ENCODE peak calls at places on chromosomes 11 and 22, in nine cellular contexts. C is OCI-LY7, E is PC-3, M is PC-9, U is SK-N-SH, I is HCT116, V is MM.1S, D is GM23248, Z is Karpas-422. O is an unnamed sample. For H3K9me2, the result is how much of the 10 kb centered on the place peaks cover.

GRCh38 chr11:62958547-62959071 is 26.2 kb downstream of the SLC22A6 start:
- DNase-seq in C (no peak), E (no peak), M (no peak), U (no peak), I (no peak), V (no peak), D (peak), Z (peak), O (peak)

GRCh38 chr22:46064236-46064965 is 85.9 kb upstream of the PPARA start:
- DNase-seq in C (no peak), E (peak), M (no peak), U (peak), I (no peak), V (no peak), D (peak), Z (no peak), O (no peak)

GRCh38 chr11:127223026-127223425 is 222.5 kb upstream of the KIRREL3 start:
- DNase-seq in C (no peak), E (no peak), M (no peak), U (no peak), I (no peak), V (no peak), D (no peak), Z (no peak), O (no peak)

GRCh38 chr11:57069942-57070341 is 81.2 kb downstream of the OR5AK2 start:
- DNase-seq in C (no peak), E (no peak), M (no peak), U (no peak), I (no peak), V (no peak), D (peak), Z (no peak), O (no peak)

GRCh38 chr11:5700422-5701064 is 11.0 kb downstream of the TRIM22 start:
- DNase-seq in C (no peak), E (no peak), M (no peak), U (no peak), I (no peak), V (no peak), D (no peak), Z (no peak), O (no peak)

GRCh38 chr11:59551651-59552521 is 40.5 kb downstream of the OR4D9 start:
- DNase-seq in C (peak), E (peak), M (peak), U (peak), I (peak), V (no peak), D (peak), Z (peak), O (peak)

GRCh38 chr11:128502736-128503135 is 84.6 kb downstream of the ETS1 start:
- DNase-seq in C (no peak), E (peak), M (peak), U (no peak), I (no peak), V (no peak), D (peak), Z (no peak), O (peak)

GRCh38 chr11:48073031-48073861 is 92.9 kb downstream of the PTPRJ start:
- DNase-seq in C (no peak), E (no peak), M (no peak), U (no peak), I (no peak), V (no peak), D (no peak), Z (peak), O (no peak)

GRCh38 chr11:95788921-95789505 is 569 bp downstream of the FAM76B start:
- DNase-seq in C (peak), E (peak), M (peak), U (peak), I (no peak), V (peak), D (peak), Z (peak), O (peak)

GRCh38 chr11:31827458-31828206 is 16.5 kb upstream of the PAX6 start:
- DNase-seq in C (no peak), E (no peak), M (no peak), U (no peak), I (no peak), V (no peak), D (no peak), Z (no peak), O (no peak)

GRCh38 chr11:79045811-79046304 is 395.0 kb downstream of the TENM4 start:
- DNase-seq in C (no peak), E (no peak), M (no peak), U (no peak), I (no peak), V (no peak), D (no peak), Z (no peak), O (peak)

GRCh38 chr22:37500745-37501144 is 14.6 kb upstream of the MFNG start:
- DNase-seq in C (no peak), E (no peak), M (no peak), U (no peak), I (no peak), V (no peak), D (no peak), Z (no peak), O (no peak)

GRCh38 chr11:85685820-85686459 is at the start of gene CCDC89:
- DNase-seq in C (no peak), E (peak), M (no peak), U (peak), I (no peak), V (no peak), D (peak), Z (peak), O (peak)

GRCh38 chr11:86509579-86509978 is 134.9 kb downstream of the CCDC81 start:
- DNase-seq in C (no peak), E (peak), M (no peak), U (no peak), I (no peak), V (no peak), D (no peak), Z (no peak), O (no peak)

GRCh38 chr11:2258501-2259465 is 11.6 kb downstream of the ASCL2 start:
- DNase-seq in C (no peak), E (no peak), M (no peak), U (no peak), I (no peak), V (no peak), D (no peak), Z (no peak), O (peak)

GRCh38 chr11:120904116-120904515 is 119.8 kb upstream of the TBCEL start:
- DNase-seq in C (no peak), E (peak), M (peak), U (no peak), I (no peak), V (no peak), D (no peak), Z (no peak), O (no peak)

GRCh38 chr22:21567456-21568206 is at the start of gene UBE2L3:
- DNase-seq in C (peak), E (peak), M (peak), U (peak), I (peak), V (peak), D (peak), Z (peak), O (peak)

GRCh38 chr22:29129644-29130201 is 56.9 kb downstream of the KREMEN1 start:
- DNase-seq in C (no peak), E (no peak), M (no peak), U (no peak), I (no peak), V (no peak), D (peak), Z (no peak), O (no peak)

GRCh38 chr11:9210922-9211320 is 54.2 kb downstream of the DENND5A start:
- DNase-seq in C (no peak), E (peak), M (no peak), U (no peak), I (no peak), V (peak), D (no peak), Z (no peak), O (no peak)

GRCh38 chr11:64031001-64031400 is 4.7 kb upstream of the FLRT1 start:
- DNase-seq in C (no peak), E (no peak), M (no peak), U (no peak), I (no peak), V (no peak), D (no peak), Z (no peak), O (no peak)

GRCh38 chr22:20583471-20583922 is 76.1 kb downstream of the MED15 start:
- DNase-seq in C (no peak), E (peak), M (no peak), U (no peak), I (no peak), V (peak), D (peak), Z (peak), O (no peak)

GRCh38 chr11:91972665-91973266 is 251.9 kb upstream of the FAT3 start:
- DNase-seq in C (no peak), E (no peak), M (no peak), U (no peak), I (no peak), V (no peak), D (no peak), Z (no peak), O (no peak)

GRCh38 chr11:65429069-65429681 is 6.6 kb downstream of the NEAT1 start:
- DNase-seq in C (peak), E (peak), M (no peak), U (no peak), I (no peak), V (no peak), D (peak), Z (peak), O (peak)

GRCh38 chr22:50245214-50246072 is 620 bp upstream of the TUBGCP6 start:
- DNase-seq in C (no peak), E (no peak), M (peak), U (peak), I (no peak), V (peak), D (no peak), Z (no peak), O (no peak)

GRCh38 chr22:25666308-25666707 is 75.7 kb upstream of the MYO18B start:
- DNase-seq in C (no peak), E (no peak), M (no peak), U (no peak), I (no peak), V (no peak), D (no peak), Z (no peak), O (peak)

DNA sequence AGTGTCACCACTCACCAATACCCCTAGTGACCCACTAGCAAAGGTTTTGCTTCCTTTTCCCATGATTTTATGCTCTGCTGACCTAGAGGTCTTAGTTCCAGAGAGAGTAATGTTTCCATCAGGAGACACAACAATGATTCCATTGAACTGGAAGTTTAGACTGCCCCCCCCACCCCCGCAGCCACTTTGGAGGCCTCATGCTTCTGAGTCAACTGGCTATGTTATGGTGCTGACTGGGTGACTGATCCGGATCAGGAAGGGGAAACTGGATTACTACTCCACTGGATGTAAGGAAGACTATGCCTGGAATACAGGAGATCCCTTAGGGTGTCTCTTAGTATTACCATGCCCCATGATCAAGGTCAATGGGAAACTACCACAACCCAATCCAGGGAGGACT is 633.6 kb downstream of the OPCML start:
- DNase-seq in C (no peak), E (no peak), M (no peak), U (no peak), I (no peak), V (no peak), D (no peak), Z (no peak), O (no peak)
- H3K9me2 ChIP-seq in C (under half), E (under half), M (under half), U (under half), I (under half), V (under half), D (under half), Z (under half), O (under half)

GRCh38 chr11:114090976-114091375 is 31.5 kb downstream of the ZBTB16 start:
- DNase-seq in C (no peak), E (no peak), M (no peak), U (no peak), I (no peak), V (no peak), D (no peak), Z (no peak), O (no peak)
- H2AFZ ChIP-seq in C (no peak), E (no peak), M (no peak), U (no peak), I (no peak), V (no peak), D (no peak), Z (no peak), O (no peak)

GRCh38 chr11:17939542-17939941 is 73.3 kb downstream of the SERGEF start:
- DNase-seq in C (no peak), E (no peak), M (no peak), U (no peak), I (no peak), V (no peak), D (no peak), Z (no peak), O (no peak)
- H3K9me2 ChIP-seq in C (under half), E (under half), M (under half), U (under half), I (under half), V (under half), D (under half), Z (under half), O (under half)

GRCh38 chr11:76730887-76731286 is 52.3 kb upstream of the TSKU start:
- DNase-seq in C (no peak), E (no peak), M (no peak), U (no peak), I (no peak), V (no peak), D (no peak), Z (no peak), O (no peak)

GRCh38 chr11:76724162-76724768 is 53.7 kb upstream of the LRRC32 start:
- DNase-seq in C (no peak), E (no peak), M (no peak), U (no peak), I (no peak), V (no peak), D (no peak), Z (no peak), O (no peak)

GRCh38 chr11:76728778-76729177 is 54.4 kb upstream of the TSKU start:
- DNase-seq in C (no peak), E (peak), M (peak), U (no peak), I (no peak), V (no peak), D (no peak), Z (no peak), O (no peak)

GRCh38 chr11:76732643-76733042 is 50.5 kb upstream of the TSKU start:
- DNase-seq in C (no peak), E (no peak), M (no peak), U (no peak), I (no peak), V (no peak), D (no peak), Z (no peak), O (no peak)

DNA sequence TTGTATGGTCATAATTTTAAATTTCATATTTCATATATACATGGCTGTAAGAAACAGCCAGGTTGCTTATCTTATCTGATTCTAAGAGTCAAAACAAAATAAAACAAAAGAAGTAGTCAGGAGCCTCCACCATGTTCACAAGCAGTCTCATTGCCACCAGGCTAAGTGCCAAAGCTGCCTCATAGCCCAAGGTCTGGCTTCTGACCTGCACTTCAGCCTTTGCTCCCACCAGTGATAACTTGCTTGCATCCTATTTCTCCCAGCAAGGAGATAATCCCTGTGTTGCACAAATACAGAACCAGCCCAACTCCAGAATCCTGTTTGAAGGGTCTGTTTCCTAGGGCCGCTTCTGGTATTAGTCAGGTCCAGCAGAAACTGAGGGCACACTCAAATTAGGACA is 53.9 kb upstream of the TSKU start:
- DNase-seq in C (no peak), E (no peak), M (no peak), U (no peak), I (no peak), V (no peak), D (no peak), Z (no peak), O (no peak)
- H2AFZ ChIP-seq in C (no peak), E (no peak), M (no peak), U (no peak), I (no peak), V (no peak), D (no peak), Z (no peak), O (no peak)

GRCh38 chr11:45834298-45834756 is 12.9 kb upstream of the CRY2 start:
- DNase-seq in C (no peak), E (no peak), M (no peak), U (no peak), I (no peak), V (no peak), D (no peak), Z (no peak), O (no peak)

GRCh38 chr11:45830596-45830995 is 16.7 kb upstream of the CRY2 start:
- DNase-seq in C (no peak), E (no peak), M (no peak), U (no peak), I (no peak), V (no peak), D (no peak), Z (no peak), O (no peak)

GRCh38 chr11:45833761-45834160 is 13.5 kb upstream of the CRY2 start:
- DNase-seq in C (no peak), E (no peak), M (no peak), U (no peak), I (no peak), V (no peak), D (no peak), Z (no peak), O (no peak)

GRCh38 chr11:45828996-45829395 is 18.3 kb upstream of the CRY2 start:
- DNase-seq in C (no peak), E (no peak), M (no peak), U (no peak), I (no peak), V (no peak), D (no peak), Z (no peak), O (no peak)

GRCh38 chr11:45832835-45833446 is 14.3 kb upstream of the CRY2 start:
- DNase-seq in C (no peak), E (no peak), M (no peak), U (no peak), I (no peak), V (no peak), D (no peak), Z (no peak), O (no peak)
- H3K9me2 ChIP-seq in C (under half), E (under half), M (under half), U (under half), I (under half), V (under half), D (under half), Z (under half), O (under half)

GRCh38 chr11:68666854-68667253 is 17.5 kb upstream of the GAL start:
- DNase-seq in C (no peak), E (no peak), M (peak), U (peak), I (no peak), V (no peak), D (no peak), Z (no peak), O (peak)

GRCh38 chr11:68665471-68665870 is 18.9 kb upstream of the GAL start:
- DNase-seq in C (no peak), E (no peak), M (peak), U (no peak), I (no peak), V (no peak), D (no peak), Z (no peak), O (no peak)

GRCh38 chr11:68664141-68664540 is 20.2 kb upstream of the GAL start:
- DNase-seq in C (no peak), E (no peak), M (peak), U (no peak), I (no peak), V (no peak), D (no peak), Z (no peak), O (no peak)

GRCh38 chr11:68663482-68664010 is 20.8 kb upstream of the GAL start:
- DNase-seq in C (no peak), E (no peak), M (no peak), U (no peak), I (no peak), V (no peak), D (no peak), Z (no peak), O (no peak)

DNA sequence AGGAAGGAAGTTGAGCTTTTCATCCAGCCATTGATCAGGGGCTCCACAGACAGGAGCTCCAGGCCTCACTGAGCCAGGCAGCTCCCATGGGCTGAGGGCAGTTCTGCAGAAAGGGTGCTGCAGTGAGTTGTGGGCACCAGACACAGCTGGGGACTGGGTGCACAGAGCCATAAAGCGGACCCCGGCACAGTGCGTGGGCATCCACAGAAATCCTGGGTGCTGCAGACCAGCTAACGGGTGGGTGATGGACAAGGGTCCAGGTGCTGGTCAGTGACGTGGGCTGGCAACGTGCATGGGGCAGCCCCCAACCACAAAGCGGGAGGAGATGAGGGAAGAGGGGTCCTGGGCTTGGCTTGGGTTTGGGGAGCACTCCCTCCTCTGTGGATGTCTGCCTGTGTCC is 19.4 kb upstream of the GAL start:
- DNase-seq in C (no peak), E (no peak), M (peak), U (no peak), I (no peak), V (no peak), D (no peak), Z (no peak), O (no peak)
- H2AFZ ChIP-seq in C (no peak), E (no peak), M (no peak), U (no peak), I (no peak), V (no peak), D (no peak), Z (no peak), O (no peak)

DNA sequence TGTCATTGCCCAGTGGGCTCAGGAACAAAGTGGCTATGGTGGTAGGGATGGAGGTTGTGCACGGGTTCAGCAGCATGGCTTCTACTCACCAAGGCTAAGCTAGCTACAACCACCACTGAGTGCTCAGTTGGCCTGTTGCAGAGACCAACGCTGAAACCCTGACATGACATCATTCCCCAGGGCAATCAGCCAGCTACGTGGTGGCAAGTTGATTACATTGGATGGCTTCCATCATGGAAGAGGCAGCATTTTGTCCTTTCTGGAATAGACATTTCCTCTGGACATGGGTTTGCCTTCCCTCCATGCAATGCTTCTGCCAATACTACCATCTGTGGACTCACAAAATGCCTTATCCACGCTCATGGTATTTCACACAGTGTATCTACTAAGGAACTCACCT is 634.3 kb downstream of the OPCML start:
- DNase-seq in C (no peak), E (no peak), M (no peak), U (no peak), I (no peak), V (no peak), D (no peak), Z (no peak), O (no peak)
- H3K9me2 ChIP-seq in C (under half), E (under half), M (under half), U (under half), I (under half), V (under half), D (under half), Z (under half), O (under half)

GRCh38 chr11:131666006-131666405 is 295.6 kb downstream of the NTM start:
- DNase-seq in C (no peak), E (no peak), M (no peak), U (no peak), I (no peak), V (no peak), D (peak), Z (no peak), O (no peak)
- H2AFZ ChIP-seq in C (no peak), E (no peak), M (no peak), U (no peak), I (no peak), V (no peak), D (peak), Z (no peak), O (no peak)